ENCODE peak calls at places on chromosomes 7 and 10, in six cellular contexts. One of them, this sample, is unnamed.

GRCh38 chr10:4736608-4737007 is 89.4 kb upstream of the AKR1E2 start:
- DNase-seq in GM04504: no peak
- DNase-seq in psoas muscle: no peak
- DNase-seq in epithelial cell of esophagus: no peak
- DNase-seq in iPS DF 6.9: no peak
- DNase-seq in thoracic aorta: no peak
- DNase-seq in this sample: no peak

GRCh38 chr10:66537186-66537585 is 388.6 kb upstream of the LRRTM3 start:
- DNase-seq in GM04504: no peak
- DNase-seq in psoas muscle: no peak
- DNase-seq in epithelial cell of esophagus: no peak
- DNase-seq in iPS DF 6.9: no peak
- DNase-seq in thoracic aorta: no peak
- DNase-seq in this sample: no peak

GRCh38 chr7:78020131-78020873 is 221.7 kb downstream of the PHTF2 start:
- DNase-seq in GM04504: peak
- DNase-seq in psoas muscle: peak
- DNase-seq in epithelial cell of esophagus: peak
- DNase-seq in iPS DF 6.9: no peak
- DNase-seq in thoracic aorta: peak
- DNase-seq in this sample: peak

GRCh38 chr7:157699357-157700013 is 362.7 kb downstream of the DNAJB6 start:
- DNase-seq in GM04504: no peak
- DNase-seq in psoas muscle: no peak
- DNase-seq in epithelial cell of esophagus: no peak
- DNase-seq in iPS DF 6.9: no peak
- DNase-seq in thoracic aorta: no peak
- DNase-seq in this sample: no peak

GRCh38 chr7:16212610-16213009 is 208.7 kb downstream of the CRPPA start:
- DNase-seq in GM04504: no peak
- DNase-seq in psoas muscle: no peak
- DNase-seq in epithelial cell of esophagus: no peak
- DNase-seq in iPS DF 6.9: no peak
- DNase-seq in thoracic aorta: no peak
- DNase-seq in this sample: no peak

GRCh38 chr10:90007226-90007625 is 305.8 kb downstream of the KIF20B start:
- DNase-seq in GM04504: no peak
- DNase-seq in psoas muscle: no peak
- DNase-seq in epithelial cell of esophagus: peak
- DNase-seq in iPS DF 6.9: no peak
- DNase-seq in thoracic aorta: no peak
- DNase-seq in this sample: peak

GRCh38 chr10:76732306-76732705 is 905.3 kb downstream of the KCNMA1 start:
- DNase-seq in GM04504: no peak
- DNase-seq in psoas muscle: no peak
- DNase-seq in epithelial cell of esophagus: no peak
- DNase-seq in iPS DF 6.9: no peak
- DNase-seq in thoracic aorta: no peak
- DNase-seq in this sample: no peak

GRCh38 chr7:29299986-29300609 is 105.5 kb downstream of the CHN2 start:
- DNase-seq in GM04504: no peak
- DNase-seq in psoas muscle: no peak
- DNase-seq in epithelial cell of esophagus: peak
- DNase-seq in iPS DF 6.9: no peak
- DNase-seq in thoracic aorta: no peak
- DNase-seq in this sample: peak

GRCh38 chr7:115782716-115783460 is 247.7 kb downstream of the TFEC start:
- DNase-seq in GM04504: no peak
- DNase-seq in psoas muscle: no peak
- DNase-seq in epithelial cell of esophagus: no peak
- DNase-seq in iPS DF 6.9: no peak
- DNase-seq in thoracic aorta: no peak
- DNase-seq in this sample: no peak

GRCh38 chr7:52691257-52691656 is 344.2 kb upstream of the POM121L12 start:
- DNase-seq in GM04504: no peak
- DNase-seq in psoas muscle: no peak
- DNase-seq in epithelial cell of esophagus: no peak
- DNase-seq in iPS DF 6.9: no peak
- DNase-seq in thoracic aorta: no peak
- DNase-seq in this sample: no peak

GRCh38 chr7:131143869-131144268 is 183.8 kb upstream of the MKLN1 start:
- DNase-seq in GM04504: no peak
- DNase-seq in psoas muscle: no peak
- DNase-seq in epithelial cell of esophagus: no peak
- DNase-seq in iPS DF 6.9: no peak
- DNase-seq in thoracic aorta: no peak
- DNase-seq in this sample: no peak

GRCh38 chr10:89213191-89213808 is 6.2 kb upstream of the CH25H start:
- DNase-seq in GM04504: no peak
- DNase-seq in psoas muscle: no peak
- DNase-seq in epithelial cell of esophagus: peak
- DNase-seq in iPS DF 6.9: no peak
- DNase-seq in thoracic aorta: no peak
- DNase-seq in this sample: no peak

GRCh38 chr10:6185039-6185716 is 17.6 kb upstream of the PFKFB3 start:
- DNase-seq in GM04504: no peak
- DNase-seq in psoas muscle: no peak
- DNase-seq in epithelial cell of esophagus: no peak
- DNase-seq in iPS DF 6.9: no peak
- DNase-seq in thoracic aorta: no peak
- DNase-seq in this sample: no peak

GRCh38 chr10:110275140-110275729 is 29.5 kb downstream of the SMNDC1 start:
- DNase-seq in GM04504: no peak
- DNase-seq in psoas muscle: no peak
- DNase-seq in epithelial cell of esophagus: no peak
- DNase-seq in iPS DF 6.9: no peak
- DNase-seq in thoracic aorta: no peak
- DNase-seq in this sample: no peak

GRCh38 chr7:37590824-37591223 is 92.7 kb upstream of the GPR141 start:
- DNase-seq in GM04504: no peak
- DNase-seq in psoas muscle: no peak
- DNase-seq in epithelial cell of esophagus: no peak
- DNase-seq in iPS DF 6.9: no peak
- DNase-seq in thoracic aorta: no peak
- DNase-seq in this sample: no peak

GRCh38 chr7:159042084-159042483 is 102.6 kb downstream of the VIPR2 start:
- DNase-seq in GM04504: no peak
- DNase-seq in psoas muscle: no peak
- DNase-seq in epithelial cell of esophagus: no peak
- DNase-seq in iPS DF 6.9: no peak
- DNase-seq in thoracic aorta: no peak
- DNase-seq in this sample: no peak

GRCh38 chr7:133742709-133743538 is 384.2 kb upstream of the LRGUK start:
- DNase-seq in GM04504: no peak
- DNase-seq in psoas muscle: no peak
- DNase-seq in epithelial cell of esophagus: peak
- DNase-seq in iPS DF 6.9: no peak
- DNase-seq in thoracic aorta: no peak
- DNase-seq in this sample: peak

GRCh38 chr10:131997366-131998049 is 15.8 kb upstream of the BNIP3 start:
- DNase-seq in GM04504: no peak
- DNase-seq in psoas muscle: peak
- DNase-seq in epithelial cell of esophagus: peak
- DNase-seq in iPS DF 6.9: no peak
- DNase-seq in thoracic aorta: no peak
- DNase-seq in this sample: no peak

GRCh38 chr10:69239816-69240434 is 19.8 kb downstream of the HKDC1 start:
- DNase-seq in GM04504: peak
- DNase-seq in psoas muscle: no peak
- DNase-seq in epithelial cell of esophagus: no peak
- DNase-seq in iPS DF 6.9: no peak
- DNase-seq in thoracic aorta: no peak
- DNase-seq in this sample: no peak

This sample was measured in HS-5.